ENCODE peak calls at places on chromosomes 1 and 21, in nine cellular contexts. One of them, this sample, is unnamed.

GRCh38 chr1:53329183-53329544 is 1.3 kb upstream of the LRP8 start:
- DNase-seq in adrenal gland: no peak
- DNase-seq in HCT116: no peak
- DNase-seq in prostate gland: no peak
- DNase-seq in tibial nerve: no peak
- DNase-seq in GM12891: no peak
- DNase-seq in uterus: no peak
- DNase-seq in heart left ventricle: peak
- DNase-seq in HepG2: no peak
- DNase-seq in this sample: no peak

GRCh38 chr1:175690926-175691325 is 52.5 kb downstream of the TNR start:
- DNase-seq in tibial nerve: no peak
- DNase-seq in adrenal gland: no peak
- DNase-seq in prostate gland: no peak
- DNase-seq in HCT116: no peak
- DNase-seq in uterus: no peak
- DNase-seq in GM12891: no peak
- DNase-seq in HepG2: no peak
- DNase-seq in heart left ventricle: no peak
- DNase-seq in this sample: no peak

GRCh38 chr21:36104306-36105300 is 30.3 kb upstream of the CBR3 start:
- DNase-seq in heart left ventricle: peak
- DNase-seq in prostate gland: no peak
- DNase-seq in GM12891: no peak
- DNase-seq in tibial nerve: peak
- DNase-seq in HepG2: no peak
- DNase-seq in HCT116: peak
- DNase-seq in uterus: peak
- DNase-seq in adrenal gland: no peak
- DNase-seq in this sample: peak

GRCh38 chr1:160626560-160627342 is 20.1 kb downstream of the SLAMF1 start:
- DNase-seq in HCT116: no peak
- DNase-seq in heart left ventricle: no peak
- DNase-seq in uterus: no peak
- DNase-seq in adrenal gland: no peak
- DNase-seq in GM12891: no peak
- DNase-seq in tibial nerve: no peak
- DNase-seq in prostate gland: no peak
- DNase-seq in HepG2: no peak
- DNase-seq in this sample: peak

GRCh38 chr21:36423772-36424433 is 38.7 kb downstream of the CHAF1B start:
- DNase-seq in HCT116: no peak
- DNase-seq in HepG2: no peak
- DNase-seq in prostate gland: no peak
- DNase-seq in uterus: no peak
- DNase-seq in tibial nerve: no peak
- DNase-seq in adrenal gland: no peak
- DNase-seq in GM12891: no peak
- DNase-seq in heart left ventricle: no peak
- DNase-seq in this sample: no peak

GRCh38 chr1:21254335-21254951 is 35.8 kb downstream of the ECE1 start:
- DNase-seq in GM12891: no peak
- DNase-seq in HepG2: no peak
- DNase-seq in prostate gland: no peak
- DNase-seq in adrenal gland: no peak
- DNase-seq in HCT116: no peak
- DNase-seq in uterus: no peak
- DNase-seq in tibial nerve: no peak
- DNase-seq in heart left ventricle: no peak
- DNase-seq in this sample: no peak

GRCh38 chr1:162976628-162977027 is 92.5 kb upstream of the RGS4 start:
- DNase-seq in HCT116: no peak
- DNase-seq in GM12891: no peak
- DNase-seq in prostate gland: no peak
- DNase-seq in HepG2: no peak
- DNase-seq in heart left ventricle: no peak
- DNase-seq in tibial nerve: no peak
- DNase-seq in uterus: no peak
- DNase-seq in adrenal gland: no peak
- DNase-seq in this sample: no peak

GRCh38 chr1:5811419-5811818 is 180.8 kb downstream of the NPHP4 start:
- DNase-seq in tibial nerve: no peak
- DNase-seq in HCT116: no peak
- DNase-seq in prostate gland: no peak
- DNase-seq in adrenal gland: no peak
- DNase-seq in HepG2: no peak
- DNase-seq in heart left ventricle: no peak
- DNase-seq in GM12891: no peak
- DNase-seq in uterus: no peak
- DNase-seq in this sample: no peak

GRCh38 chr1:169601096-169601881 is 15.0 kb upstream of the F5 start:
- DNase-seq in GM12891: no peak
- DNase-seq in prostate gland: no peak
- DNase-seq in adrenal gland: no peak
- DNase-seq in uterus: no peak
- DNase-seq in heart left ventricle: no peak
- DNase-seq in tibial nerve: no peak
- DNase-seq in HCT116: no peak
- DNase-seq in HepG2: peak
- DNase-seq in this sample: peak

GRCh38 chr1:225578247-225578646 is 74.7 kb downstream of the ENAH start:
- DNase-seq in prostate gland: no peak
- DNase-seq in adrenal gland: no peak
- DNase-seq in heart left ventricle: no peak
- DNase-seq in HCT116: no peak
- DNase-seq in tibial nerve: no peak
- DNase-seq in HepG2: no peak
- DNase-seq in GM12891: no peak
- DNase-seq in uterus: no peak
- DNase-seq in this sample: no peak

GRCh38 chr1:203630697-203631096 is 4.1 kb downstream of the ATP2B4 start:
- DNase-seq in prostate gland: no peak
- DNase-seq in GM12891: no peak
- DNase-seq in HCT116: no peak
- DNase-seq in heart left ventricle: no peak
- DNase-seq in adrenal gland: peak
- DNase-seq in HepG2: no peak
- DNase-seq in tibial nerve: no peak
- DNase-seq in uterus: no peak
- DNase-seq in this sample: no peak

GRCh38 chr1:236692128-236692527 is 5.8 kb downstream of the ACTN2 start:
- DNase-seq in tibial nerve: no peak
- DNase-seq in GM12891: no peak
- DNase-seq in HCT116: no peak
- DNase-seq in heart left ventricle: no peak
- DNase-seq in HepG2: no peak
- DNase-seq in prostate gland: no peak
- DNase-seq in uterus: no peak
- DNase-seq in adrenal gland: no peak
- DNase-seq in this sample: no peak

GRCh38 chr1:198620951-198621824 is 17.7 kb upstream of the PTPRC start:
- DNase-seq in tibial nerve: no peak
- DNase-seq in heart left ventricle: peak
- DNase-seq in HepG2: no peak
- DNase-seq in adrenal gland: no peak
- DNase-seq in GM12891: no peak
- DNase-seq in prostate gland: no peak
- DNase-seq in uterus: no peak
- DNase-seq in HCT116: no peak
- DNase-seq in this sample: no peak

GRCh38 chr1:245835386-245835785 is 671.7 kb downstream of the SMYD3 start:
- DNase-seq in adrenal gland: no peak
- DNase-seq in uterus: no peak
- DNase-seq in HepG2: no peak
- DNase-seq in tibial nerve: no peak
- DNase-seq in GM12891: no peak
- DNase-seq in heart left ventricle: no peak
- DNase-seq in prostate gland: no peak
- DNase-seq in HCT116: no peak
- DNase-seq in this sample: no peak

DNA sequence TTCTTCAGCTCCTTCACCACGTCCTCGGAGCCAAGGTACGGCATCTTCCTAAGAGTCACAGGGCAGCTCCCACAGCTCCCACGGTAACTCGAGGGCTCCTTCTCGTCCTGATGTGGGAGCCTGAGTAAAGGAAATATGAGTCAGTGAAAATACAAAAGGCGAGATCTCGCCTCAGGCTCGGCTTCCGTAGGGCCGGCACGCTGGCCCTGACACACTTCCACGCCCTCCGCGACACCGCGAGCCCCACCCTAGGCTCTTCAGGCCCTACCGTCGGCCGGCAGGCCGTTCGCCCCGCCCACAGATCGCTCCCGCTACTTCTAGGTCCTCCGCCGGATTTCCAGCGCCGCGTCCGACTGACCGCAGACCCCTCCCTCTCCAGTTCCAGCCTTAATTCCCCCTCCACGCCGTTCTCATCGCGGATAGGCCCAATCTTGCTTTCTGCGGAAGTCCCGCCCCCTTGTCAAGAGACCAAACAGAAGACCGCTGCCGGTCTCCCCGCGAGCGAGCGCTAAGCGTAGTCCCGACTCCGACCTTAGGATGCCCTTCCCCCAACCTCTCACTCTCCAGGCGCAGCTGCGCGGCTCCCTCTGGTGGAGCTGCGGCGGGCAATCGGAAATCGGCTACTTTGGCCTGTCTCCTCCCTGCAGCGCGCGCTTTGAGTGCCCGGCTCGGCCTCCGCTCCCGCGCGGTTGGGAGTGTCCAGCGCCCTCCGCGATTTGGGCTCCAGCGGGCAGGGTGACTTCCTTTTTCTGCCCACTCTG is at the start of the genes AP4B1 and DCLRE1B:
- DNase-seq in heart left ventricle: peak
- DNase-seq in HepG2: peak
- DNase-seq in tibial nerve: peak
- DNase-seq in GM12891: peak
- DNase-seq in prostate gland: peak
- DNase-seq in HCT116: peak
- DNase-seq in uterus: peak
- DNase-seq in adrenal gland: peak
- DNase-seq in this sample: peak
- TF ChIP-seq POLR2A in heart left ventricle: no peak
- TF ChIP-seq POLR2A in HepG2: peak
- TF ChIP-seq POLR2A in tibial nerve: peak
- TF ChIP-seq POLR2A in GM12891: peak
- TF ChIP-seq POLR2A in prostate gland: peak
- TF ChIP-seq POLR2A in HCT116: peak
- TF ChIP-seq POLR2A in uterus: peak
- TF ChIP-seq POLR2A in adrenal gland: peak
- TF ChIP-seq POLR2A in this sample: peak

GRCh38 chr21:25424674-25425073 is 182.6 kb downstream of the MRPL39 start:
- DNase-seq in adrenal gland: no peak
- DNase-seq in GM12891: no peak
- DNase-seq in tibial nerve: no peak
- DNase-seq in heart left ventricle: no peak
- DNase-seq in HCT116: no peak
- DNase-seq in uterus: no peak
- DNase-seq in HepG2: no peak
- DNase-seq in prostate gland: no peak
- DNase-seq in this sample: no peak
- TF ChIP-seq POLR2A in adrenal gland: no peak
- TF ChIP-seq POLR2A in GM12891: no peak
- TF ChIP-seq POLR2A in tibial nerve: no peak
- TF ChIP-seq POLR2A in heart left ventricle: no peak
- TF ChIP-seq POLR2A in HCT116: no peak
- TF ChIP-seq POLR2A in uterus: no peak
- TF ChIP-seq POLR2A in HepG2: no peak
- TF ChIP-seq POLR2A in prostate gland: no peak
- TF ChIP-seq POLR2A in this sample: no peak

GRCh38 chr1:221827307-221827642 is 85.4 kb upstream of the DUSP10 start:
- DNase-seq in HCT116: no peak
- DNase-seq in adrenal gland: no peak
- DNase-seq in heart left ventricle: no peak
- DNase-seq in uterus: no peak
- DNase-seq in HepG2: no peak
- DNase-seq in prostate gland: no peak
- DNase-seq in tibial nerve: no peak
- DNase-seq in GM12891: no peak
- DNase-seq in this sample: no peak

GRCh38 chr1:221832151-221832550 is 90.3 kb upstream of the DUSP10 start:
- DNase-seq in tibial nerve: no peak
- DNase-seq in GM12891: no peak
- DNase-seq in heart left ventricle: no peak
- DNase-seq in HCT116: no peak
- DNase-seq in HepG2: no peak
- DNase-seq in adrenal gland: no peak
- DNase-seq in prostate gland: peak
- DNase-seq in uterus: no peak
- DNase-seq in this sample: no peak

GRCh38 chr1:221824909-221825308 is 83.0 kb upstream of the DUSP10 start:
- DNase-seq in heart left ventricle: no peak
- DNase-seq in HCT116: no peak
- DNase-seq in uterus: no peak
- DNase-seq in tibial nerve: no peak
- DNase-seq in adrenal gland: no peak
- DNase-seq in prostate gland: no peak
- DNase-seq in GM12891: no peak
- DNase-seq in HepG2: no peak
- DNase-seq in this sample: no peak

GRCh38 chr1:221832617-221833016 is 90.7 kb upstream of the DUSP10 start:
- DNase-seq in HCT116: no peak
- DNase-seq in tibial nerve: no peak
- DNase-seq in adrenal gland: no peak
- DNase-seq in uterus: no peak
- DNase-seq in HepG2: no peak
- DNase-seq in prostate gland: peak
- DNase-seq in heart left ventricle: no peak
- DNase-seq in GM12891: no peak
- DNase-seq in this sample: no peak

DNA sequence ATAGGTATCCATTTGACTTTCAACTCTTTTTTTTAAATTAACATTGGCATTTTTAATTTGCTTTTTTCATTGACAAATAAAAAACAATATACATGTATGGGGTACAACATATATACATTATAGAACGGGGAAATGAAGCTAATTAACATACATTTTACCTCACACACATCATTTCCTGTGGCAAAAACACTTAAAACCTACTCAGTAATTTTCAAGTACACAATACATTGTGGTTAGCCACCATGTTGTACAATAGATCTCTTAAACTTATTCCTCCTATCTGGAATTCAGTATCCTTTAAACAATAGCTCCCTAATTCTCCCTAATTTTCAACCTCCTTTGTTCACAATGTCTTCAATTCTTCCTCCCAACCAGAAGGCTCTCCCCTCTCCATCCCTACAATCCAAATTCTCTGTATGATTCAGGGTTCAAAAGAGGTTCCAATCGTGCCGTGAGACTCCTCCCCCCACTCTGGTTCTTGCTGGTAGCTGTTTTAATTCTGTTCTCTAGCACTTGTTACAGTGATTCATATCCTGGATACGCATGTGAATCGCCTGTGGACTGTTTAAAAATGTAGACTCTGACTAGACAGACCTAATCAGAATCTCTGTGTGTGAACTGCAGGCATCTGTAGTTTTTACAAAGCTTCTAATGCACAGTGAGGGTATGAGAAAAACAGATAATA is 87.6 kb upstream of the DUSP10 start:
- DNase-seq in HepG2: no peak
- DNase-seq in HCT116: no peak
- DNase-seq in uterus: no peak
- DNase-seq in tibial nerve: no peak
- DNase-seq in prostate gland: no peak
- DNase-seq in adrenal gland: no peak
- DNase-seq in GM12891: no peak
- DNase-seq in heart left ventricle: no peak
- DNase-seq in this sample: no peak
- TF ChIP-seq POLR2A in HepG2: no peak
- TF ChIP-seq POLR2A in HCT116: no peak
- TF ChIP-seq POLR2A in uterus: no peak
- TF ChIP-seq POLR2A in tibial nerve: no peak
- TF ChIP-seq POLR2A in prostate gland: no peak
- TF ChIP-seq POLR2A in adrenal gland: no peak
- TF ChIP-seq POLR2A in GM12891: no peak
- TF ChIP-seq POLR2A in heart left ventricle: no peak
- TF ChIP-seq POLR2A in this sample: no peak

GRCh38 chr1:56578963-56579875 is at the start of gene PLPP3:
- DNase-seq in HCT116: peak
- DNase-seq in HepG2: peak
- DNase-seq in uterus: peak
- DNase-seq in adrenal gland: peak
- DNase-seq in prostate gland: peak
- DNase-seq in heart left ventricle: peak
- DNase-seq in GM12891: no peak
- DNase-seq in tibial nerve: peak
- DNase-seq in this sample: peak
- TF ChIP-seq POLR2A in HCT116: peak
- TF ChIP-seq POLR2A in HepG2: peak
- TF ChIP-seq POLR2A in uterus: peak
- TF ChIP-seq POLR2A in adrenal gland: peak
- TF ChIP-seq POLR2A in prostate gland: peak
- TF ChIP-seq POLR2A in heart left ventricle: no peak
- TF ChIP-seq POLR2A in GM12891: no peak
- TF ChIP-seq POLR2A in tibial nerve: peak
- TF ChIP-seq POLR2A in this sample: peak